ENCODE peak calls at places on chromosomes 6 and 20, in six cellular contexts. One of them, this sample, is unnamed.

GRCh38 chr6:160457843-160458242 is 109.7 kb downstream of the SLC22A3 start:
- DNase-seq in activated CD4-positive, alpha-beta T cell treated with anti-CD3 and anti-CD28 coated beads for 36 hours: no peak
- DNase-seq in heart right ventricle: no peak
- DNase-seq in stimulated activated CD4-positive, alpha-beta T cell treated with anti-CD3 and anti-CD28 coated beads, Interleukin-2, amount 100 ng/mL, for 24 hours: no peak
- DNase-seq in neuronal stem cell: no peak
- DNase-seq in HuH-7: no peak
- DNase-seq in this sample: no peak

GRCh38 chr20:13029687-13030510 is 21.1 kb downstream of the SPTLC3 start:
- DNase-seq in stimulated activated CD4-positive, alpha-beta T cell treated with anti-CD3 and anti-CD28 coated beads, Interleukin-2, amount 100 ng/mL, for 24 hours: no peak
- DNase-seq in heart right ventricle: no peak
- DNase-seq in neuronal stem cell: no peak
- DNase-seq in HuH-7: no peak
- DNase-seq in activated CD4-positive, alpha-beta T cell treated with anti-CD3 and anti-CD28 coated beads for 36 hours: peak
- DNase-seq in this sample: peak

GRCh38 chr6:28738396-28738765 is 185.4 kb downstream of the TRIM27 start:
- DNase-seq in heart right ventricle: no peak
- DNase-seq in HuH-7: no peak
- DNase-seq in stimulated activated CD4-positive, alpha-beta T cell treated with anti-CD3 and anti-CD28 coated beads, Interleukin-2, amount 100 ng/mL, for 24 hours: no peak
- DNase-seq in neuronal stem cell: no peak
- DNase-seq in activated CD4-positive, alpha-beta T cell treated with anti-CD3 and anti-CD28 coated beads for 36 hours: no peak
- DNase-seq in this sample: no peak

GRCh38 chr6:143536866-143537691 is 25.6 kb upstream of the FUCA2 start:
- DNase-seq in HuH-7: peak
- DNase-seq in activated CD4-positive, alpha-beta T cell treated with anti-CD3 and anti-CD28 coated beads for 36 hours: peak
- DNase-seq in neuronal stem cell: peak
- DNase-seq in stimulated activated CD4-positive, alpha-beta T cell treated with anti-CD3 and anti-CD28 coated beads, Interleukin-2, amount 100 ng/mL, for 24 hours: peak
- DNase-seq in heart right ventricle: peak
- DNase-seq in this sample: peak

GRCh38 chr6:13461805-13462204 is 25.6 kb downstream of the GFOD1 start:
- DNase-seq in heart right ventricle: no peak
- DNase-seq in HuH-7: no peak
- DNase-seq in stimulated activated CD4-positive, alpha-beta T cell treated with anti-CD3 and anti-CD28 coated beads, Interleukin-2, amount 100 ng/mL, for 24 hours: no peak
- DNase-seq in neuronal stem cell: no peak
- DNase-seq in activated CD4-positive, alpha-beta T cell treated with anti-CD3 and anti-CD28 coated beads for 36 hours: no peak
- DNase-seq in this sample: no peak

GRCh38 chr20:58116505-58116904 is 111.9 kb downstream of the ANKRD60 start:
- DNase-seq in activated CD4-positive, alpha-beta T cell treated with anti-CD3 and anti-CD28 coated beads for 36 hours: no peak
- DNase-seq in stimulated activated CD4-positive, alpha-beta T cell treated with anti-CD3 and anti-CD28 coated beads, Interleukin-2, amount 100 ng/mL, for 24 hours: no peak
- DNase-seq in neuronal stem cell: no peak
- DNase-seq in HuH-7: no peak
- DNase-seq in heart right ventricle: no peak
- DNase-seq in this sample: no peak

GRCh38 chr6:27286141-27286540 is 25.9 kb downstream of the POM121L2 start:
- DNase-seq in neuronal stem cell: no peak
- DNase-seq in stimulated activated CD4-positive, alpha-beta T cell treated with anti-CD3 and anti-CD28 coated beads, Interleukin-2, amount 100 ng/mL, for 24 hours: no peak
- DNase-seq in activated CD4-positive, alpha-beta T cell treated with anti-CD3 and anti-CD28 coated beads for 36 hours: no peak
- DNase-seq in heart right ventricle: no peak
- DNase-seq in HuH-7: no peak
- DNase-seq in this sample: no peak

GRCh38 chr20:4329232-4329631 is 313.9 kb upstream of the RNF24 start:
- DNase-seq in neuronal stem cell: no peak
- DNase-seq in stimulated activated CD4-positive, alpha-beta T cell treated with anti-CD3 and anti-CD28 coated beads, Interleukin-2, amount 100 ng/mL, for 24 hours: no peak
- DNase-seq in activated CD4-positive, alpha-beta T cell treated with anti-CD3 and anti-CD28 coated beads for 36 hours: no peak
- DNase-seq in HuH-7: no peak
- DNase-seq in heart right ventricle: no peak
- DNase-seq in this sample: no peak

GRCh38 chr6:47245745-47246371 is 63.8 kb downstream of the TNFRSF21 start:
- DNase-seq in activated CD4-positive, alpha-beta T cell treated with anti-CD3 and anti-CD28 coated beads for 36 hours: no peak
- DNase-seq in HuH-7: no peak
- DNase-seq in stimulated activated CD4-positive, alpha-beta T cell treated with anti-CD3 and anti-CD28 coated beads, Interleukin-2, amount 100 ng/mL, for 24 hours: no peak
- DNase-seq in heart right ventricle: no peak
- DNase-seq in neuronal stem cell: no peak
- DNase-seq in this sample: no peak

GRCh38 chr6:90124904-90125510 is 171.6 kb downstream of the BACH2 start:
- DNase-seq in stimulated activated CD4-positive, alpha-beta T cell treated with anti-CD3 and anti-CD28 coated beads, Interleukin-2, amount 100 ng/mL, for 24 hours: no peak
- DNase-seq in HuH-7: no peak
- DNase-seq in heart right ventricle: no peak
- DNase-seq in neuronal stem cell: no peak
- DNase-seq in activated CD4-positive, alpha-beta T cell treated with anti-CD3 and anti-CD28 coated beads for 36 hours: no peak
- DNase-seq in this sample: no peak

GRCh38 chr6:14959324-14959885 is 286.5 kb upstream of the JARID2 start:
- DNase-seq in HuH-7: no peak
- DNase-seq in neuronal stem cell: no peak
- DNase-seq in heart right ventricle: no peak
- DNase-seq in activated CD4-positive, alpha-beta T cell treated with anti-CD3 and anti-CD28 coated beads for 36 hours: no peak
- DNase-seq in stimulated activated CD4-positive, alpha-beta T cell treated with anti-CD3 and anti-CD28 coated beads, Interleukin-2, amount 100 ng/mL, for 24 hours: no peak
- DNase-seq in this sample: no peak

GRCh38 chr6:16799279-16800193 is 38.3 kb upstream of the ATXN1 start:
- DNase-seq in stimulated activated CD4-positive, alpha-beta T cell treated with anti-CD3 and anti-CD28 coated beads, Interleukin-2, amount 100 ng/mL, for 24 hours: no peak
- DNase-seq in activated CD4-positive, alpha-beta T cell treated with anti-CD3 and anti-CD28 coated beads for 36 hours: no peak
- DNase-seq in neuronal stem cell: no peak
- DNase-seq in heart right ventricle: no peak
- DNase-seq in HuH-7: no peak
- DNase-seq in this sample: no peak